ENCODE peak calls at places on chromosomes 3 and 15, in ten cellular contexts. T is Ammon's horn; Z is stimulated activated CD8-positive, alpha-beta memory T cell treated with anti-CD3 and anti-CD28 coated beads, Interleukin-15, amount 100 ng/mL, for 4 hours; J is stimulated activated CD4-positive, alpha-beta T cell treated with anti-CD3 and anti-CD28 coated beads, TNF-alpha, amount 100 ng/mL, for 1 hour; K is substantia nigra; D is kidney tubule cell; Y is HepG2; S is endothelial cell; I is left ventricle myocardium inferior; R is germinal center. L is an unnamed sample.

GRCh38 chr3:169477790-169478189 is 185.7 kb downstream of the MECOM start:
- DNase-seq in T (no peak), Z (no peak), J (no peak), K (no peak), D (no peak), Y (no peak), S (no peak), I (no peak), R (no peak), L (no peak)

GRCh38 chr3:23740517-23741402 is 65.0 kb upstream of the UBE2E1 start:
- DNase-seq in T (no peak), Z (no peak), J (no peak), K (no peak), D (peak; percentile 83), Y (no peak), S (no peak), I (no peak), R (no peak), L (no peak)

GRCh38 chr3:21449738-21450137 is 301.3 kb downstream of the ZNF385D start:
- DNase-seq in T (no peak), Z (no peak), J (no peak), K (no peak), D (no peak), Y (no peak), S (no peak), I (no peak), R (no peak), L (no peak)

GRCh38 chr15:88912500-88912921 is 668 bp downstream of the MFGE8 start:
- DNase-seq in T (no peak), Z (no peak), J (no peak), K (no peak), D (no peak), Y (no peak), S (peak; percentile 34), I (peak; percentile 53), R (no peak), L (no peak)

GRCh38 chr15:75721462-75721922 is 8.8 kb upstream of the CSPG4 start:
- DNase-seq in T (no peak), Z (no peak), J (no peak), K (no peak), D (no peak), Y (no peak), S (no peak), I (no peak), R (no peak), L (no peak)

GRCh38 chr3:127428344-127429001 is 140.6 kb upstream of the PRR20G start:
- DNase-seq in T (no peak), Z (no peak), J (no peak), K (no peak), D (no peak), Y (no peak), S (no peak), I (no peak), R (no peak), L (no peak)

GRCh38 chr15:59137566-59137965 is 32.6 kb downstream of the CCNB2 start:
- DNase-seq in T (no peak), Z (no peak), J (no peak), K (no peak), D (no peak), Y (no peak), S (no peak), I (no peak), R (no peak), L (no peak)

GRCh38 chr3:153061938-153062528 is 100.0 kb upstream of the RAP2B start:
- DNase-seq in T (no peak), Z (no peak), J (no peak), K (no peak), D (no peak), Y (no peak), S (no peak), I (no peak), R (no peak), L (no peak)

GRCh38 chr3:178479860-178480259 is 56.4 kb upstream of the KCNMB2 start:
- DNase-seq in T (no peak), Z (no peak), J (no peak), K (no peak), D (no peak), Y (no peak), S (no peak), I (no peak), R (no peak), L (no peak)

GRCh38 chr15:77418341-77419049 is 1.4 kb downstream of the PEAK1 start:
- DNase-seq in T (no peak), Z (no peak), J (no peak), K (no peak), D (no peak), Y (no peak), S (no peak), I (no peak), R (no peak), L (no peak)

GRCh38 chr3:42851228-42851834 is 24.3 kb downstream of the CYP8B1 start:
- DNase-seq in T (no peak), Z (no peak), J (no peak), K (no peak), D (peak; percentile 81), Y (no peak), S (no peak), I (no peak), R (no peak), L (no peak)

GRCh38 chr3:78757734-78758133 is 1010.1 kb downstream of the ROBO1 start:
- DNase-seq in T (peak; percentile 24), Z (no peak), J (no peak), K (no peak), D (no peak), Y (no peak), S (no peak), I (no peak), R (no peak), L (no peak)

GRCh38 chr3:148400754-148401153 is 296.9 kb upstream of the AGTR1 start:
- DNase-seq in T (no peak), Z (no peak), J (no peak), K (no peak), D (no peak), Y (no peak), S (no peak), I (no peak), R (no peak), L (no peak)

GRCh38 chr3:66259721-66260255 is 39.0 kb downstream of the SLC25A26 start:
- DNase-seq in T (no peak), Z (no peak), J (no peak), K (no peak), D (peak; percentile 26), Y (no peak), S (no peak), I (no peak), R (no peak), L (no peak)